ENCODE peak calls at places on chromosomes 7 and 10, in six cellular contexts. T is K562, D is SK-N-SH, Q is HCT116, C is HepG2, W is GM12878. K is an unnamed sample. For H3K4me1, the result is how much of the 10 kb centered on the place peaks cover.

GRCh38 chr10:9198611-9199010 is 1144.1 kb downstream of the GATA3 start:
- DNase-seq in C (no peak), Q (no peak), W (no peak), D (no peak), T (no peak), K (no peak)

GRCh38 chr7:63080406-63080805 is 918.2 kb upstream of the ZNF722 start:
- DNase-seq in D (no peak), W (no peak), Q (no peak), C (no peak), T (no peak), K (no peak)

GRCh38 chr7:29239638-29240037 is 45.1 kb downstream of the CHN2 start:
- DNase-seq in D (no peak), C (no peak), Q (no peak), T (peak), W (no peak), K (no peak)

GRCh38 chr10:49207113-49207512 is 18.9 kb upstream of the TMEM273 start:
- DNase-seq in Q (no peak), D (no peak), W (no peak), T (no peak), C (no peak), K (no peak)

GRCh38 chr10:116147162-116147906 is 125.7 kb downstream of the GFRA1 start:
- DNase-seq in W (no peak), Q (no peak), C (no peak), D (no peak), T (no peak), K (no peak)

GRCh38 chr10:77299257-77299656 is 338.4 kb downstream of the KCNMA1 start:
- DNase-seq in W (no peak), D (no peak), C (no peak), Q (no peak), T (no peak), K (no peak)

GRCh38 chr7:83301416-83301815 is 138.7 kb upstream of the PCLO start:
- DNase-seq in W (no peak), Q (no peak), D (no peak), T (no peak), C (no peak), K (no peak)

GRCh38 chr10:23439920-23440875 is 1.3 kb downstream of the OTUD1 start:
- DNase-seq in W (no peak), T (no peak), Q (no peak), C (no peak), D (peak), K (no peak)

GRCh38 chr7:1678571-1679325 is 8.7 kb downstream of the ELFN1 start:
- DNase-seq in W (no peak), C (no peak), D (peak), Q (no peak), T (no peak), K (no peak)

GRCh38 chr10:6455592-6455991 is 124.5 kb downstream of the PRKCQ start:
- DNase-seq in Q (no peak), D (no peak), W (no peak), T (no peak), C (no peak), K (no peak)

GRCh38 chr7:155804431-155804831 is 7.8 kb downstream of the SHH start:
- DNase-seq in W (no peak), T (no peak), D (peak), C (no peak), Q (no peak), K (no peak)

GRCh38 chr10:5575144-5575481 is 50.4 kb downstream of the CALML3 start:
- DNase-seq in W (no peak), D (no peak), Q (no peak), C (no peak), T (no peak), K (no peak)

GRCh38 chr10:63375859-63376258 is 89.9 kb downstream of the JMJD1C start:
- DNase-seq in T (no peak), Q (no peak), W (no peak), C (no peak), D (no peak), K (no peak)

GRCh38 chr7:85829817-85830432 is 643.1 kb upstream of the SEMA3D start:
- DNase-seq in C (no peak), D (peak), T (no peak), W (no peak), Q (no peak), K (no peak)

GRCh38 chr7:4727914-4728705 is 46.0 kb downstream of the FOXK1 start:
- DNase-seq in T (no peak), Q (no peak), C (no peak), W (no peak), D (no peak), K (no peak)

GRCh38 chr7:41886257-41886905 is 183.5 kb upstream of the INHBA start:
- DNase-seq in T (no peak), D (no peak), Q (no peak), W (no peak), C (no peak), K (no peak)

GRCh38 chr7:31735991-31736982 is 49.3 kb downstream of the PPP1R17 start:
- DNase-seq in T (peak), C (peak), Q (peak), D (peak), W (no peak), K (peak)

GRCh38 chr10:92175164-92175563 is 115.7 kb downstream of the CPEB3 start:
- DNase-seq in D (no peak), T (no peak), C (no peak), W (no peak), Q (no peak), K (no peak)

GRCh38 chr10:45468110-45468509 is 94.1 kb downstream of the ALOX5 start:
- DNase-seq in T (no peak), D (no peak), Q (no peak), C (no peak), W (no peak), K (no peak)

GRCh38 chr7:118844748-118845147 is 620.2 kb downstream of the ANKRD7 start:
- DNase-seq in Q (no peak), D (no peak), C (peak), T (no peak), W (no peak), K (no peak)

GRCh38 chr10:60940435-60940834 is 3.5 kb downstream of the RHOBTB1 start:
- DNase-seq in T (no peak), D (no peak), Q (no peak), C (no peak), W (no peak), K (no peak)

GRCh38 chr10:84563355-84563754 is 235.0 kb downstream of the CCSER2 start:
- DNase-seq in Q (no peak), D (no peak), W (peak), T (no peak), C (no peak), K (no peak)

GRCh38 chr10:17109475-17110207 is 20.0 kb downstream of the CUBN start:
- DNase-seq in C (no peak), Q (peak), T (peak), D (no peak), W (no peak), K (no peak)

GRCh38 chr7:118184392-118184899 is 482 bp downstream of the LSM8 start:
- DNase-seq in D (peak), C (no peak), W (no peak), T (peak), Q (no peak), K (no peak)

GRCh38 chr10:48981310-48981907 is 41.8 kb upstream of the LRRC18 start:
- DNase-seq in Q (peak), W (no peak), T (peak), C (peak), D (peak), K (peak)

GRCh38 chr10:74909665-74910064 is 83.3 kb downstream of the KAT6B start:
- DNase-seq in C (no peak), Q (no peak), D (no peak), W (no peak), T (no peak), K (no peak)

GRCh38 chr10:31929986-31930675 is 1.5 kb upstream of the ARHGAP12 start:
- DNase-seq in C (no peak), W (no peak), Q (no peak), D (no peak), T (no peak), K (no peak)

GRCh38 chr7:12440229-12440628 is 36.6 kb upstream of the VWDE start:
- DNase-seq in W (no peak), C (no peak), T (no peak), D (no peak), Q (no peak), K (no peak)

GRCh38 chr10:80856186-80856585 is 318.5 kb downstream of the SH2D4B start:
- DNase-seq in Q (no peak), C (no peak), W (no peak), T (no peak), D (no peak), K (no peak)

GRCh38 chr7:46633200-46633599 is 712.1 kb upstream of the IGFBP3 start:
- DNase-seq in C (no peak), T (no peak), D (no peak), Q (no peak), W (no peak), K (no peak)

GRCh38 chr7:43204081-43204480 is 91.6 kb downstream of the HECW1 start:
- DNase-seq in T (no peak), Q (no peak), C (no peak), D (no peak), W (no peak), K (no peak)

GRCh38 chr10:133324198-133324792 is 12.4 kb downstream of the CALY start:
- DNase-seq in Q (no peak), C (peak), T (peak), W (no peak), D (peak), K (no peak)

GRCh38 chr7:5397657-5398237 is 25.9 kb downstream of the TNRC18 start:
- DNase-seq in T (no peak), C (no peak), W (no peak), D (no peak), Q (no peak), K (no peak)

GRCh38 chr10:102418612-102419560 is at the start of gene PSD:
- DNase-seq in D (peak), Q (no peak), T (peak), C (no peak), W (no peak), K (no peak)

GRCh38 chr10:36191009-36191408 is 548.9 kb upstream of the FZD8 start:
- DNase-seq in T (no peak), W (no peak), C (no peak), D (no peak), Q (no peak), K (no peak)

GRCh38 chr10:36185096-36185495 is 543.0 kb upstream of the FZD8 start:
- DNase-seq in T (no peak), W (no peak), C (no peak), D (no peak), Q (no peak), K (no peak)

GRCh38 chr10:36188054-36188453 is 546.0 kb upstream of the FZD8 start:
- DNase-seq in Q (no peak), T (no peak), D (no peak), C (no peak), W (no peak), K (no peak)

GRCh38 chr10:36187382-36188042 is 545.4 kb upstream of the FZD8 start:
- DNase-seq in D (no peak), T (no peak), W (no peak), Q (no peak), C (no peak), K (no peak)

GRCh38 chr10:36188461-36188860 is 546.4 kb upstream of the FZD8 start:
- DNase-seq in W (no peak), T (no peak), D (no peak), C (no peak), Q (no peak), K (no peak)
- TF ChIP-seq REST in W (no peak), T (no peak), D (no peak), C (no peak), Q (no peak), K (no peak)

DNA sequence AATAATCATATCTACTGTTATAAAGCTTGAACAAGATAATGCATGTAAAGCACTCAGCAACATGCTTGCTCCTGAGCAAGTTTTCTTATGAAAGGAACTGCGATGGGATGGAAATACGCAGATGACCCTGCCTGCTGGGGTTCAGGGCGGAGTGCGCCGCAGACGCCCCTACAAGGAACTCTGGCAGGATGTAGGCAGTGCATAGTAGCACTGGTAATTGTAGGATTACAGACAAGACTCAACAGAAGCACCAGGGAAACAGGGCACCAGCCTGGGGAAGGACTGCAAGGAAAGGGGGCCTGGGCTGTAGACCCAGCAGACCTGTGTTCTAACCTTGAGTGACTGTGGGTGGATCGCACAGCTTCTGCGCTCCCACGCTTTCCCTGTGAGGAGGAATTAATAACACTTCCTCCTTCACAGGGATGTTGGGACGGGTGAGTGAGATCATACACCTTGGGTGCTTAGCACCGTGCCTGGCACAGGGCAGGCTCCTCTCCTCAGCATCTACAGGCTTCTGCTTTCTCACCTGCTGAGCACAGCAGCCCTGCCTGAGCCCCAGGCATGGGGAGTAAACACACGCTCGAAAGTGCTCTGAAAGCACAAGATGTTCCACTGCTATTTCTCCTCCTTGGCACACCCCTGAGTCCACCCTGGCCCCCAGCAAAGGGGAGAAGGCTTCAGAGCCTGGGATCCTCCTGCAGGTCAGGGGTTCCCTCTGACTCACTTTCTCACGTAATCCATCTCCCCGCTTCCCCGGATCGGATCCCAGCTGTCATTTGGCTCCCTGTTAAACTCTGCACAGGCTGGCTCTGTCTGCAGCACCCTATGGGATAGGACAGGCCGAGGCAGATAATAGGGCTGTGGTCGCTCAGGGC is 19.2 kb downstream of the ITPRIP start:
- DNase-seq in D (no peak), W (no peak), T (no peak), Q (no peak), C (no peak), K (no peak)
- H3K4me1 ChIP-seq in D (under half), W (under half), T (under half), Q (under half), C (under half), K (half or more)

GRCh38 chr7:40354736-40355135 is 219.9 kb downstream of the SUGCT start:
- DNase-seq in W (no peak), T (no peak), C (no peak), Q (no peak), D (no peak), K (no peak)

GRCh38 chr7:40356871-40357676 is 222.3 kb downstream of the SUGCT start:
- DNase-seq in Q (no peak), W (no peak), C (no peak), D (no peak), T (no peak), K (no peak)

DNA sequence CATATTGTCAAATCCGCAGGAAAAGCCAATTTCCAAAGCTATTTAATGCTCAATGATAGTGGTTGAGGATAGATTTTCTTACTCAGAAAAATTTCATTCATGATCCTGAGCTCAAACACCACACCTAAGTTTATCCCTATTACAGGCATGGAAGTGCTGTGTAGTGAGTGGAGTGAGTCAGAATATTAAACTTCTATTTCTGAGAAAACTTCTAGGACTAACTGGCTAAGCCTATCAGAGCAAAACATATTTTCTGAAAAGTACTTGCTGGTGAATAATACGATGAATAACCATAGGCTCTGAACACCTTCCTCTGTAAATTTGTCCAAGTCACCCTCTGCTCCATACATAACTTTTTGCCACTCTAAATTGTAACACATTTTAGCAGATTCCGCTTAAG is 221.5 kb downstream of the SUGCT start:
- DNase-seq in D (no peak), Q (no peak), T (no peak), C (no peak), W (no peak), K (no peak)
- TF ChIP-seq SIN3A in D (no peak), Q (no peak), T (no peak), C (no peak), W (no peak), K (no peak)

GRCh38 chr10:52443419-52444388 is 129.6 kb downstream of the DKK1 start:
- DNase-seq in T (no peak), D (no peak), Q (peak), W (no peak), C (peak), K (peak)
- TF ChIP-seq REST in T (no peak), D (no peak), Q (no peak), W (no peak), C (no peak), K (no peak)

DNA sequence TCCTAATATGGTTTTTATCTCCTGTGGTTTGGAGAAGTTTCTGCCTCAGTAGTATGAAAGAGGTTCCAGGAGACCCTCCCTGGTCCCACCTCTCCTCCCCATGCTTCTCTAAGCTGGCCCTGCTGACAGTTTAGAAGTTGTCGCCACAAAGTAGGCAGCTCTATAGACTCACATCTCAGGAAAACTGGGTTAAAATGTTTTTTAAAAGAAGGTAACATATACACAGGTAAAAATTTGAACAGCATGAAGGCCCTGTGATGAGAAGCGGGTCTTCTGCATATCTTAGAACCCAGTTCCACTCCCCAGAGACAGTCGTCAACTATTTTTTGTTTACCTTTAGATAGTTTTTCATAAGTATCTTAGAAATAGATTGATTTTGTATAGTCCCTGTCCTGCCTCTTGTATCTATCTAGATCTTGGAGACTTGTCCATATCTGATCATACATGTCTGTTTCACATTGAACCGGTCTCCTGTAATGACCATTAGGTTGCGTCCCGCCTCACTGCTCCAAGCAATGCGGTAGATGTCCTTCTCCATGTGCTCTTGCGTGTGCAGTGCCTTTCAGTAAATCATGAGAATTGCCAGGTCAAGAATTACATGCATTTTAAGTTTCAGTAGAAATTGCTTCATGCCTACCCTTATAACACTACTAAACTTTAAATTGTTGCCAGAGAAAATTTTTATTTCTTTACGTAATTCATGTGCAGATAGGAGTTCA is 2.2 kb downstream of the DUSP5 start:
- DNase-seq in Q (no peak), W (no peak), D (no peak), T (no peak), C (no peak), K (no peak)
- H3K4me1 ChIP-seq in Q (half or more), W (under half), D (half or more), T (half or more), C (under half), K (half or more)

GRCh38 chr10:79229081-79229541 is 118.2 kb upstream of the PPIF start:
- DNase-seq in D (peak), C (no peak), T (no peak), Q (no peak), W (no peak), K (no peak)
- TF ChIP-seq SIN3A in D (no peak), C (no peak), T (no peak), Q (no peak), W (no peak), K (no peak)

K was measured in Panc1.